ENCODE peak calls at places on chromosomes 16 and 17, in ten cellular contexts. D is A172; R is HS-5; S is NCI-H1092; J is keratinocyte; Q is NCI-H2171 treated with DMSO at 0.1 percent for 48 hours; H is effector memory CD4-positive, alpha-beta T cell; G is lower lobe of right lung; Z is mucosa of gallbladder; C is Peyer's patch. X is an unnamed sample.

GRCh38 chr17:73069164-73069774 is 23.2 kb downstream of the SLC39A11 start:
- DNase-seq in D (no peak), R (no peak), S (peak; percentile 56), J (no peak), Q (no peak), H (no peak), G (no peak), Z (no peak), C (no peak), X (no peak)

GRCh38 chr16:50246299-50247122 is 19.8 kb upstream of the ADCY7 start:
- DNase-seq in D (no peak), R (no peak), S (no peak), J (no peak), Q (peak; percentile 59), H (no peak), G (peak; percentile 63), Z (no peak), C (no peak), X (no peak)

GRCh38 chr16:79767597-79768280 is 167.2 kb upstream of the MAF start:
- DNase-seq in D (no peak), R (no peak), S (no peak), J (no peak), Q (no peak), H (no peak), G (no peak), Z (peak; percentile 37), C (peak; percentile 58), X (no peak)

GRCh38 chr17:55437165-55437605 is 15.6 kb upstream of the MMD start:
- DNase-seq in D (no peak), R (no peak), S (no peak), J (no peak), Q (no peak), H (no peak), G (no peak), Z (no peak), C (no peak), X (no peak)

GRCh38 chr17:35076874-35077273 is 13.4 kb upstream of the RFFL start:
- DNase-seq in D (no peak), R (no peak), S (no peak), J (no peak), Q (no peak), H (no peak), G (no peak), Z (no peak), C (no peak), X (no peak)

GRCh38 chr17:31570231-31570630 is 178.8 kb downstream of the RAB11FIP4 start:
- DNase-seq in D (no peak), R (no peak), S (no peak), J (no peak), Q (no peak), H (no peak), G (no peak), Z (no peak), C (no peak), X (no peak)

GRCh38 chr16:71883193-71883848 is 661 bp downstream of the ZNF821 start:
- DNase-seq in D (no peak), R (no peak), S (no peak), J (no peak), Q (peak; percentile 65), H (peak; percentile 45), G (peak; percentile 50), Z (no peak), C (peak; percentile 66), X (no peak)

GRCh38 chr16:66924527-66925321 is 611 bp downstream of the RRAD start:
- DNase-seq in D (no peak), R (no peak), S (no peak), J (no peak), Q (peak; percentile 7), H (no peak), G (peak; percentile 67), Z (no peak), C (peak; percentile 74), X (no peak)

GRCh38 chr16:14291941-14292825 is 221.1 kb downstream of the MRTFB start:
- DNase-seq in D (no peak), R (no peak), S (no peak), J (no peak), Q (no peak), H (no peak), G (no peak), Z (no peak), C (no peak), X (no peak)

GRCh38 chr17:72165202-72165972 is 44.6 kb downstream of the SOX9 start:
- DNase-seq in D (no peak), R (no peak), S (no peak), J (no peak), Q (no peak), H (no peak), G (no peak), Z (no peak), C (no peak), X (no peak)

GRCh38 chr16:1208239-1208830 is 16.7 kb downstream of the TPSG1 start:
- DNase-seq in D (no peak), R (no peak), S (no peak), J (no peak), Q (no peak), H (no peak), G (no peak), Z (no peak), C (no peak), X (no peak)

GRCh38 chr16:25914357-25914962 is 222.7 kb downstream of the HS3ST4 start:
- DNase-seq in D (no peak), R (no peak), S (no peak), J (no peak), Q (no peak), H (no peak), G (no peak), Z (no peak), C (no peak), X (no peak)

GRCh38 chr16:75402821-75403475 is 30.4 kb downstream of the CFDP1 start:
- DNase-seq in D (peak; percentile 33), R (peak; percentile 38), S (peak; percentile 15), J (no peak), Q (peak; percentile 68), H (no peak), G (no peak), Z (no peak), C (no peak), X (no peak)

GRCh38 chr17:67272312-67273050 is 27.5 kb upstream of the HELZ start:
- DNase-seq in D (no peak), R (no peak), S (no peak), J (no peak), Q (no peak), H (no peak), G (no peak), Z (no peak), C (no peak), X (no peak)

GRCh38 chr16:2056681-2057407 is 9.1 kb downstream of the TSC2 start:
- DNase-seq in D (no peak), R (no peak), S (no peak), J (no peak), Q (peak; percentile 1), H (no peak), G (no peak), Z (no peak), C (no peak), X (no peak)

GRCh38 chr17:29784661-29785060 is 145.4 kb downstream of the SSH2 start:
- DNase-seq in D (peak; percentile 47), R (no peak), S (no peak), J (no peak), Q (no peak), H (no peak), G (no peak), Z (no peak), C (no peak), X (no peak)

GRCh38 chr16:84406006-84406963 is 37.9 kb downstream of the ATP2C2 start:
- DNase-seq in D (no peak), R (no peak), S (no peak), J (no peak), Q (no peak), H (no peak), G (no peak), Z (no peak), C (no peak), X (no peak)

GRCh38 chr17:9024497-9024896 is 3.2 kb downstream of the NTN1 start:
- DNase-seq in D (no peak), R (no peak), S (no peak), J (no peak), Q (no peak), H (no peak), G (no peak), Z (no peak), C (no peak), X (no peak)

GRCh38 chr16:19912445-19913305 is 28.0 kb upstream of the GPRC5B start:
- DNase-seq in D (peak; percentile 57), R (peak; percentile 33), S (no peak), J (no peak), Q (no peak), H (no peak), G (no peak), Z (no peak), C (no peak), X (no peak)

GRCh38 chr17:59361386-59361785 is 29.9 kb downstream of the YPEL2 start:
- DNase-seq in D (peak; percentile 55), R (peak; percentile 80), S (no peak), J (no peak), Q (no peak), H (no peak), G (no peak), Z (no peak), C (no peak), X (no peak)